ENCODE peak calls at places on chromosomes 12 and 14, in seven cellular contexts. One of them, this sample, is unnamed.

GRCh38 chr12:92098594-92099370 is 46.9 kb downstream of the BTG1 start:
- DNase-seq in RWPE1: no peak
- DNase-seq in HFFc6: no peak
- DNase-seq in fibroblast of pulmonary artery: no peak
- DNase-seq in psoas muscle: no peak
- DNase-seq in IMR-90: no peak
- DNase-seq in epithelial cell of proximal tubule: no peak
- DNase-seq in this sample: no peak

GRCh38 chr12:47014474-47014873 is 64.9 kb upstream of the PCED1B start:
- DNase-seq in RWPE1: no peak
- DNase-seq in HFFc6: peak
- DNase-seq in fibroblast of pulmonary artery: peak
- DNase-seq in psoas muscle: no peak
- DNase-seq in IMR-90: peak
- DNase-seq in epithelial cell of proximal tubule: peak
- DNase-seq in this sample: no peak

GRCh38 chr14:23430733-23431105 is 4.7 kb downstream of the MYH7 start:
- DNase-seq in RWPE1: no peak
- DNase-seq in HFFc6: peak
- DNase-seq in fibroblast of pulmonary artery: peak
- DNase-seq in psoas muscle: no peak
- DNase-seq in IMR-90: no peak
- DNase-seq in epithelial cell of proximal tubule: no peak
- DNase-seq in this sample: no peak

GRCh38 chr14:23347406-23348296 is 5.0 kb downstream of the SLC22A17 start:
- DNase-seq in RWPE1: no peak
- DNase-seq in HFFc6: no peak
- DNase-seq in fibroblast of pulmonary artery: no peak
- DNase-seq in psoas muscle: no peak
- DNase-seq in IMR-90: no peak
- DNase-seq in epithelial cell of proximal tubule: no peak
- DNase-seq in this sample: no peak

GRCh38 chr14:96245710-96246534 is 10.1 kb upstream of the BDKRB1 start:
- DNase-seq in RWPE1: peak
- DNase-seq in HFFc6: peak
- DNase-seq in fibroblast of pulmonary artery: no peak
- DNase-seq in psoas muscle: no peak
- DNase-seq in IMR-90: peak
- DNase-seq in epithelial cell of proximal tubule: no peak
- DNase-seq in this sample: no peak

GRCh38 chr12:129564768-129565167 is 339.1 kb downstream of the TMEM132D start:
- DNase-seq in RWPE1: no peak
- DNase-seq in HFFc6: no peak
- DNase-seq in fibroblast of pulmonary artery: no peak
- DNase-seq in psoas muscle: no peak
- DNase-seq in IMR-90: no peak
- DNase-seq in epithelial cell of proximal tubule: no peak
- DNase-seq in this sample: no peak

GRCh38 chr12:31589896-31590729 is 823 bp downstream of the DENND5B start:
- DNase-seq in RWPE1: peak
- DNase-seq in HFFc6: peak
- DNase-seq in fibroblast of pulmonary artery: peak
- DNase-seq in psoas muscle: peak
- DNase-seq in IMR-90: peak
- DNase-seq in epithelial cell of proximal tubule: no peak
- DNase-seq in this sample: peak

GRCh38 chr14:39107624-39108023 is 4.6 kb upstream of the SEC23A start:
- DNase-seq in RWPE1: peak
- DNase-seq in HFFc6: peak
- DNase-seq in fibroblast of pulmonary artery: peak
- DNase-seq in psoas muscle: no peak
- DNase-seq in IMR-90: peak
- DNase-seq in epithelial cell of proximal tubule: no peak
- DNase-seq in this sample: no peak

GRCh38 chr12:123150273-123150803 is 552 bp downstream of the PITPNM2 start:
- DNase-seq in RWPE1: peak
- DNase-seq in HFFc6: no peak
- DNase-seq in fibroblast of pulmonary artery: no peak
- DNase-seq in psoas muscle: peak
- DNase-seq in IMR-90: no peak
- DNase-seq in epithelial cell of proximal tubule: no peak
- DNase-seq in this sample: no peak

GRCh38 chr14:57078054-57078453 is 190.7 kb downstream of the EXOC5 start:
- DNase-seq in RWPE1: no peak
- DNase-seq in HFFc6: no peak
- DNase-seq in fibroblast of pulmonary artery: no peak
- DNase-seq in psoas muscle: no peak
- DNase-seq in IMR-90: no peak
- DNase-seq in epithelial cell of proximal tubule: no peak
- DNase-seq in this sample: no peak

GRCh38 chr12:124722871-124723270 is 140.8 kb downstream of the SCARB1 start:
- DNase-seq in RWPE1: peak
- DNase-seq in HFFc6: no peak
- DNase-seq in fibroblast of pulmonary artery: no peak
- DNase-seq in psoas muscle: no peak
- DNase-seq in IMR-90: no peak
- DNase-seq in epithelial cell of proximal tubule: no peak
- DNase-seq in this sample: no peak

GRCh38 chr14:60645191-60645590 is 4.1 kb downstream of the SIX1 start:
- DNase-seq in RWPE1: no peak
- DNase-seq in HFFc6: no peak
- DNase-seq in fibroblast of pulmonary artery: no peak
- DNase-seq in psoas muscle: no peak
- DNase-seq in IMR-90: no peak
- DNase-seq in epithelial cell of proximal tubule: no peak
- DNase-seq in this sample: no peak
- TF ChIP-seq CTCF in RWPE1: no peak
- TF ChIP-seq CTCF in HFFc6: no peak
- TF ChIP-seq CTCF in fibroblast of pulmonary artery: no peak
- TF ChIP-seq CTCF in psoas muscle: no peak
- TF ChIP-seq CTCF in IMR-90: no peak
- TF ChIP-seq CTCF in epithelial cell of proximal tubule: no peak
- TF ChIP-seq CTCF in this sample: no peak

GRCh38 chr12:58765653-58766554 is 154.4 kb downstream of the LRIG3 start:
- DNase-seq in RWPE1: no peak
- DNase-seq in HFFc6: no peak
- DNase-seq in fibroblast of pulmonary artery: no peak
- DNase-seq in psoas muscle: no peak
- DNase-seq in IMR-90: peak
- DNase-seq in epithelial cell of proximal tubule: no peak
- DNase-seq in this sample: no peak
- TF ChIP-seq CTCF in RWPE1: no peak
- TF ChIP-seq CTCF in HFFc6: no peak
- TF ChIP-seq CTCF in fibroblast of pulmonary artery: no peak
- TF ChIP-seq CTCF in psoas muscle: no peak
- TF ChIP-seq CTCF in IMR-90: no peak
- TF ChIP-seq CTCF in epithelial cell of proximal tubule: no peak
- TF ChIP-seq CTCF in this sample: no peak

GRCh38 chr14:50734950-50735697 is 67.0 kb upstream of the SAV1 start:
- DNase-seq in RWPE1: no peak
- DNase-seq in HFFc6: no peak
- DNase-seq in fibroblast of pulmonary artery: no peak
- DNase-seq in psoas muscle: no peak
- DNase-seq in IMR-90: no peak
- DNase-seq in epithelial cell of proximal tubule: no peak
- DNase-seq in this sample: no peak
- TF ChIP-seq CTCF in RWPE1: no peak
- TF ChIP-seq CTCF in HFFc6: peak
- TF ChIP-seq CTCF in fibroblast of pulmonary artery: no peak
- TF ChIP-seq CTCF in psoas muscle: no peak
- TF ChIP-seq CTCF in IMR-90: no peak
- TF ChIP-seq CTCF in epithelial cell of proximal tubule: peak
- TF ChIP-seq CTCF in this sample: no peak

GRCh38 chr12:99393763-99394162 is 253.8 kb upstream of the GARIN6 start:
- DNase-seq in RWPE1: no peak
- DNase-seq in HFFc6: no peak
- DNase-seq in fibroblast of pulmonary artery: no peak
- DNase-seq in psoas muscle: no peak
- DNase-seq in IMR-90: no peak
- DNase-seq in epithelial cell of proximal tubule: no peak
- DNase-seq in this sample: no peak

GRCh38 chr12:99392091-99392850 is 255.3 kb upstream of the GARIN6 start:
- DNase-seq in RWPE1: no peak
- DNase-seq in HFFc6: no peak
- DNase-seq in fibroblast of pulmonary artery: no peak
- DNase-seq in psoas muscle: no peak
- DNase-seq in IMR-90: no peak
- DNase-seq in epithelial cell of proximal tubule: no peak
- DNase-seq in this sample: no peak

GRCh38 chr12:99387661-99388060 is 259.9 kb upstream of the GARIN6 start:
- DNase-seq in RWPE1: no peak
- DNase-seq in HFFc6: no peak
- DNase-seq in fibroblast of pulmonary artery: no peak
- DNase-seq in psoas muscle: no peak
- DNase-seq in IMR-90: no peak
- DNase-seq in epithelial cell of proximal tubule: no peak
- DNase-seq in this sample: no peak

GRCh38 chr12:99389751-99390150 is 257.8 kb upstream of the GARIN6 start:
- DNase-seq in RWPE1: no peak
- DNase-seq in HFFc6: no peak
- DNase-seq in fibroblast of pulmonary artery: no peak
- DNase-seq in psoas muscle: no peak
- DNase-seq in IMR-90: no peak
- DNase-seq in epithelial cell of proximal tubule: no peak
- DNase-seq in this sample: no peak

DNA sequence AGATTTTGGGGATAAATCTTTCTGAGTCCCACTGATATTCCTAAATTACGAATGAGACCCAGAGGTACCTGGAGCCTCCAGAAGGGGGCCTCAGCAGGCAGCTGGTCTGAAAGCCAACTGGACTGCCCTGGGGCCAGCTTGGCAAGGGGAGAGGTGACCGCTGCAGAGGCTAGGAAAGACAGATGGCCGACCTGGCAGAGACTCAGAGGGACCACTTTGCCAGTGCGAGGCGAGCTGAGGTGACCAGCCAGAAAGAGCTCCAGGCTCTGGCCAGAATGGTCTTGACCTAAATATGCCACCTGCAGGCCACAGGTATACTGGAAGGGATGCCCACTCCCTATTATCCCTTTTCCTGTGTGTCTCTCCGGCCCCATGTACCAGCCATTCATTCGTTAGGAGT is 256.8 kb upstream of the GARIN6 start:
- DNase-seq in RWPE1: no peak
- DNase-seq in HFFc6: no peak
- DNase-seq in fibroblast of pulmonary artery: no peak
- DNase-seq in psoas muscle: no peak
- DNase-seq in IMR-90: no peak
- DNase-seq in epithelial cell of proximal tubule: no peak
- DNase-seq in this sample: no peak
- TF ChIP-seq CTCF in RWPE1: no peak
- TF ChIP-seq CTCF in HFFc6: no peak
- TF ChIP-seq CTCF in fibroblast of pulmonary artery: no peak
- TF ChIP-seq CTCF in psoas muscle: no peak
- TF ChIP-seq CTCF in IMR-90: peak
- TF ChIP-seq CTCF in epithelial cell of proximal tubule: peak
- TF ChIP-seq CTCF in this sample: peak

GRCh38 chr12:104458645-104459555 is 2.2 kb downstream of the CHST11 start:
- DNase-seq in RWPE1: peak
- DNase-seq in HFFc6: no peak
- DNase-seq in fibroblast of pulmonary artery: peak
- DNase-seq in psoas muscle: peak
- DNase-seq in IMR-90: no peak
- DNase-seq in epithelial cell of proximal tubule: no peak
- DNase-seq in this sample: no peak

GRCh38 chr12:104459556-104459909 is 2.8 kb downstream of the CHST11 start:
- DNase-seq in RWPE1: no peak
- DNase-seq in HFFc6: no peak
- DNase-seq in fibroblast of pulmonary artery: no peak
- DNase-seq in psoas muscle: no peak
- DNase-seq in IMR-90: no peak
- DNase-seq in epithelial cell of proximal tubule: no peak
- DNase-seq in this sample: no peak

GRCh38 chr12:104456417-104456949 is at the start of gene CHST11:
- DNase-seq in RWPE1: peak
- DNase-seq in HFFc6: peak
- DNase-seq in fibroblast of pulmonary artery: peak
- DNase-seq in psoas muscle: peak
- DNase-seq in IMR-90: peak
- DNase-seq in epithelial cell of proximal tubule: no peak
- DNase-seq in this sample: peak

GRCh38 chr12:104456950-104457745 is 400 bp downstream of the CHST11 start:
- DNase-seq in RWPE1: peak
- DNase-seq in HFFc6: peak
- DNase-seq in fibroblast of pulmonary artery: peak
- DNase-seq in psoas muscle: peak
- DNase-seq in IMR-90: peak
- DNase-seq in epithelial cell of proximal tubule: no peak
- DNase-seq in this sample: peak

DNA sequence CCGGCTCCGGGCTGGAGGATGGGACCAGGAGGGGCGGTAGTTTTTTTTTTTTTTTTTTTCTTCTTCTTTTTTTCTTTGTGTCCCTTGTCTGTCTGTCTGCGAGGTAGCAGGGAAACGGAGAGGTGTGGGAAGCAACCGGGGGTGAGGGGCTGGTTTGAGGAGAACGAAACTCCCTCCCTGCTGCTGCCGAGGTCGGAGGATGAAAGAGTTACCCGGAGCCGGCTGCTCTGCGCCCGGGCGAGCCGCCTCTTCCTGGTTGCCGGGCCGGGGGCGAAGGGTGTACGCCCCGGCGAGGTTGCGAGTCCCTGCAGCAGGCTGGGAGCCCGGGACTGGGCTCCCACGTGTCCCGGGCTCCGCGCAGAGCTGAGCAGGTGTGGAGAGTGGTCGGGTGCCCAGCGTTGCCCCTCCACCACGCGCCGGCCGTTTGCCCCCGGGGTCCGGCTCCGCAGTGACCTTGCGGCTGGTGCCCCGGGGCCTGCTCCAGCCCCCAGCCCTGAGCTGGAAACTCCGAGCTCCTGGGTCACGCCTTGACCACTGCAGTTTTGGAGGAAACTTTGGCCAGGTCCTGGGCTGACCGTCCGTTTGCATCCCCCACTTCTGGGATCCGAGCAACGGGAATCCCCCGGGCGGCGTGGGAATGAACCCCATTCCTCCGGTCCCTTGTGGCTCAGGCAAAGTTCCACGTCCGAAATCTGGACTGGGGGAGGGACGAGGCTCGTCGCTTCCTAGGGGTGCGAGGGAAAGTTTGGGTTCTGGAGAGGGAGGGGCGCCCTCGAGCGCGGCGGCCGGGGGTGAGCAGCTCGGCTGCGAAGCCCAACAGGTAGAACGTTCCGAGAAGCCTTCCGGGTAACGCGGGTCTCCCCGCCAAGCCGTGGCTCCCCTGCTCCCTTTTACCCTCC is 1.2 kb downstream of the CHST11 start:
- DNase-seq in RWPE1: peak
- DNase-seq in HFFc6: no peak
- DNase-seq in fibroblast of pulmonary artery: no peak
- DNase-seq in psoas muscle: peak
- DNase-seq in IMR-90: no peak
- DNase-seq in epithelial cell of proximal tubule: no peak
- DNase-seq in this sample: peak
- TF ChIP-seq CTCF in RWPE1: no peak
- TF ChIP-seq CTCF in HFFc6: no peak
- TF ChIP-seq CTCF in fibroblast of pulmonary artery: no peak
- TF ChIP-seq CTCF in psoas muscle: no peak
- TF ChIP-seq CTCF in IMR-90: no peak
- TF ChIP-seq CTCF in epithelial cell of proximal tubule: no peak
- TF ChIP-seq CTCF in this sample: no peak